ENCODE peak calls at places on chromosomes 6 and 20, in seven cellular contexts. W is GM06990; P is WTC11; X is activated CD8-positive, alpha-beta T cell treated with anti-CD3 and anti-CD28 coated beads for 36 hours; I is mammary epithelial cell; N is Caco-2; T is astrocyte. C is an unnamed sample.

GRCh38 chr6:165978482-165978881 is 189.2 kb downstream of the TBXT start:
- DNase-seq in W (no peak), P (no peak), X (no peak), I (no peak), N (no peak), T (no peak), C (no peak)

GRCh38 chr6:17968876-17969275 is 18.6 kb downstream of the KIF13A start:
- DNase-seq in W (no peak), P (no peak), X (no peak), I (no peak), N (no peak), T (no peak), C (no peak)

GRCh38 chr6:118859517-118860064 is 34.4 kb upstream of the ASF1A start:
- DNase-seq in W (no peak), P (no peak), X (no peak), I (no peak), N (no peak), T (no peak), C (no peak)

GRCh38 chr6:11172501-11173337 is 59.7 kb downstream of the NEDD9 start:
- DNase-seq in W (peak; percentile 22), P (peak; percentile 84), X (peak; percentile 88), I (peak; percentile 32), N (peak; percentile 59), T (no peak), C (peak; percentile 83)

GRCh38 chr6:168122011-168122410 is 43.0 kb upstream of the FRMD1 start:
- DNase-seq in W (no peak), P (no peak), X (no peak), I (no peak), N (no peak), T (no peak), C (no peak)

GRCh38 chr6:1864496-1864895 is 254.8 kb downstream of the FOXC1 start:
- DNase-seq in W (no peak), P (no peak), X (no peak), I (no peak), N (peak; percentile 26), T (peak; percentile 7), C (no peak)

GRCh38 chr20:35298264-35298663 is 6.0 kb upstream of the FAM83C start:
- DNase-seq in W (no peak), P (no peak), X (no peak), I (no peak), N (no peak), T (no peak), C (no peak)

GRCh38 chr6:26123675-26124549 is 36.7 kb downstream of the HFE start:
- DNase-seq in W (peak; percentile 93), P (peak; percentile 75), X (peak; percentile 88), I (peak; percentile 99), N (peak; percentile 91), T (peak; percentile 99), C (peak; percentile 65)

GRCh38 chr6:139194740-139195139 is 59.9 kb downstream of the HECA start:
- DNase-seq in W (no peak), P (no peak), X (no peak), I (peak; percentile 83), N (no peak), T (no peak), C (no peak)

GRCh38 chr6:55438217-55438616 is 110.9 kb downstream of the GFRAL start:
- DNase-seq in W (no peak), P (no peak), X (no peak), I (no peak), N (no peak), T (no peak), C (no peak)

GRCh38 chr6:78525961-78526360 is 341.4 kb upstream of the IRAK1BP1 start:
- DNase-seq in W (no peak), P (no peak), X (no peak), I (no peak), N (no peak), T (no peak), C (no peak)

GRCh38 chr6:113009682-113010081 is 662.6 kb downstream of the RFPL4B start:
- DNase-seq in W (no peak), P (no peak), X (no peak), I (no peak), N (no peak), T (peak; percentile 43), C (no peak)

GRCh38 chr6:43739642-43740091 is 30.3 kb upstream of the VEGFA start:
- DNase-seq in W (no peak), P (no peak), X (no peak), I (no peak), N (no peak), T (no peak), C (no peak)

DNA sequence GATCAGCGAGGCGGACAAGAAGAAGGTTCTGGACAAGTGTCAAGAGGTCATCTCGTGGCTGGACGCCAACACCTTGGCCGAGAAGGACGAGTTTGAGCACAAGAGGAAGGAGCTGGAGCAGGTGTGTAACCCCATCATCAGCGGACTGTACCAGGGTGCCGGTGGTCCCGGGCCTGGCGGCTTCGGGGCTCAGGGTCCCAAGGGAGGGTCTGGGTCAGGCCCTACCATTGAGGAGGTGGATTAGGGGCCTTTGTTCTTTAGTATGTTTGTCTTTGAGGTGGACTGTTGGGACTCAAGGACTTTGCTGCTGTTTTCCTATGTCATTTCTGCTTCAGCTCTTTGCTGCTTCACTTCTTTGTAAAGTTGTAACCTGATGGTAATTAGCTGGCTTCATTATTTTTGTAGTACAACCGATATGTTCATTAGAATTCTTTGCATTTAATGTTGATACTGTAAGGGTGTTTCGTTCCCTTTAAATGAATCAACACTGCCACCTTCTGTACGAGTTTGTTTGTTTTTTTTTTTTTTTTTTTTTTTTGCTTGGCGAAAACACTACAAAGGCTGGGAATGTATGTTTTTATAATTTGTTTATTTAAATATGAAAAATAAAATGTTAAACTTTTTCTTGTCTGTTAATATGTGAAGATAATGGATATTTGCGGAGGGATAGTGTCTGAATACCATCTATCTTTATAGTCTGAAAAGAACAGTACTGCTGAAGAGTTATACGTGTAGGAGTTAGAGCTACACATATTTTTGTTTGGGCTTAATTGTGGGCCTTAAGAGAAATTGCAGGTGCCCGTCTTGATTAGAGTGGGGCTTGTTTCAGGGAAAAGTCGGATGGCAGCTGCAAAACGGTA is 2.3 kb downstream of the HSPA1B start:
- DNase-seq in W (no peak), P (no peak), X (no peak), I (peak; percentile 47), N (no peak), T (no peak), C (no peak)
- TF ChIP-seq CTCF in W (peak; percentile 21), P (no peak), X (peak; percentile 64), I (peak; percentile 31), N (peak; percentile 29), T (peak; percentile 44), C (peak; percentile 73)

DNA sequence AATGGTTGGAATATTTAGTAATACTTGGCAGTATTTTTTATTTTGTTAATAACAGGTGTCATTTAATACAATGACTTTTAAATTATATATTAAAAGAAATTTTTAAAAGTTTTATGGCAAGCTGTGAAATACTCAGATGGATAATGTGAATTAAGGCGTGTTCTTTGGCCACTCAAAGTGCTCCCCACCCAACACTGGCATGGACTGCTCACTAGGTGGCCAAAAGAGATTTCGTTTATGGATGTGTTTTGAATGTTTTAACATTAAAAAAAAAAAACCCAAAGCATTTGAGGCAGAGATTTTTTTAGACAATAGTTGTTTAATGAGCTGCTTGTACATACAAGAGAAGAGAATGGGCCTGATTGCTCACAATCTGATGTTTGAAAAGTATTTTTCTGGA is 86.5 kb downstream of the QKI start:
- DNase-seq in W (no peak), P (no peak), X (no peak), I (no peak), N (no peak), T (no peak), C (no peak)
- TF ChIP-seq CTCF in W (no peak), P (no peak), X (no peak), I (no peak), N (no peak), T (no peak), C (peak; percentile 40)

GRCh38 chr6:130862370-130862769 is 35.2 kb downstream of the SMLR1 start:
- DNase-seq in W (no peak), P (no peak), X (no peak), I (no peak), N (no peak), T (no peak), C (no peak)

GRCh38 chr6:130859161-130859867 is 32.1 kb downstream of the SMLR1 start:
- DNase-seq in W (no peak), P (no peak), X (no peak), I (no peak), N (no peak), T (no peak), C (no peak)

GRCh38 chr6:130863415-130864230 is 36.4 kb downstream of the SMLR1 start:
- DNase-seq in W (no peak), P (no peak), X (no peak), I (no peak), N (peak; percentile 26), T (no peak), C (no peak)

GRCh38 chr6:130865793-130866192 is 38.6 kb downstream of the SMLR1 start:
- DNase-seq in W (no peak), P (no peak), X (no peak), I (no peak), N (no peak), T (no peak), C (no peak)

DNA sequence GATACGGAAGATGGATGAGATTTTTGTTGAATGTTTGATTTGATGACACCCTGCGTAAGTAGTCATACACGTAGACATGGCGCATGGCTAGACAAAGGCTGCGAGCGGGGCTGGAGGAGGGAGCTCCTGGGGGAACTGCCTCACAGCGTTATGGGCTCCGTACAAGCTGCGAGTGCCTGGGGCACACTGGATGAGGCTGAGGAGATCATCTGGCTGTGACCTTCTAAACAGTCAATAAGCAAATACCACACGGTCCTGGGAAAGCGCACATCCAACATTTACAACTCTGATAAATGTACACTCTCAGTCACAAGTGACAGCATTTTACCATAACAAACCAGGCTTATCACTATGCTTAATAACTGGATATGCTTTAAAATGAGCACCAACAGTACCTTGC is 37.1 kb downstream of the SMLR1 start:
- DNase-seq in W (no peak), P (no peak), X (no peak), I (no peak), N (no peak), T (no peak), C (no peak)
- TF ChIP-seq CTCF in W (no peak), P (no peak), X (no peak), I (no peak), N (no peak), T (no peak), C (no peak)

GRCh38 chr6:13328076-13328874 is at the start of gene TBC1D7:
- DNase-seq in W (peak; percentile 97), P (peak; percentile 93), X (peak; percentile 93), I (peak; percentile 89), N (peak; percentile 96), T (peak; percentile 78), C (peak; percentile 89)

GRCh38 chr6:13328875-13329183 is 492 bp upstream of the TBC1D7 start:
- DNase-seq in W (no peak), P (no peak), X (no peak), I (no peak), N (no peak), T (no peak), C (no peak)

GRCh38 chr6:13334953-13335352 is 6.6 kb upstream of the TBC1D7 start:
- DNase-seq in W (no peak), P (no peak), X (no peak), I (no peak), N (no peak), T (peak; percentile 34), C (no peak)

GRCh38 chr6:13332349-13332706 is 4.0 kb upstream of the TBC1D7 start:
- DNase-seq in W (no peak), P (no peak), X (no peak), I (no peak), N (no peak), T (no peak), C (no peak)

GRCh38 chr6:13331516-13332348 is 3.4 kb upstream of the TBC1D7 start:
- DNase-seq in W (peak; percentile 24), P (no peak), X (no peak), I (peak; percentile 42), N (peak; percentile 31), T (no peak), C (no peak)
- TF ChIP-seq CTCF in W (peak; percentile 47), P (peak; percentile 19), X (peak; percentile 75), I (peak; percentile 50), N (peak; percentile 49), T (peak; percentile 75), C (peak; percentile 76)

C was measured in neural crest cell.